ENCODE peak calls at places on chromosomes 12 and 14, in seven cellular contexts. I is cardiac septum, R is esophagus squamous epithelium, Y is ELF-1, A is activated gamma-delta T cell treated with Interleukin-2 at 50 U/mL for 16 hours, N is left lung, X is NCI-H1092 treated with DMSO at 0.1 percent for 48 hours. J is an unnamed sample.

GRCh38 chr14:89805501-89805900 is 149.0 kb downstream of the EFCAB11 start:
- DNase-seq in R (no peak), I (no peak), X (no peak), A (no peak), N (no peak), Y (no peak), J (no peak)

GRCh38 chr14:61524211-61524806 is 171.0 kb upstream of the HIF1A start:
- DNase-seq in X (peak; percentile 54), R (no peak), Y (no peak), I (no peak), A (no peak), N (no peak), J (no peak)

GRCh38 chr12:122028165-122028591 is 6.5 kb downstream of the BCL7A start:
- DNase-seq in I (no peak), A (no peak), R (no peak), N (no peak), X (no peak), Y (no peak), J (no peak)

GRCh38 chr14:31445703-31446102 is 11.6 kb downstream of the DTD2 start:
- DNase-seq in N (no peak), I (no peak), R (no peak), A (no peak), Y (no peak), X (no peak), J (no peak)

GRCh38 chr14:97976861-97977260 is 1179.7 kb downstream of the VRK1 start:
- DNase-seq in I (no peak), Y (no peak), N (peak; percentile 49), A (no peak), X (no peak), R (no peak), J (no peak)

GRCh38 chr12:131045705-131046460 is 92.2 kb downstream of the ADGRD1 start:
- DNase-seq in A (no peak), I (no peak), N (peak; percentile 58), X (no peak), Y (no peak), R (no peak), J (no peak)

GRCh38 chr14:24313912-24314311 is 2.6 kb downstream of the LTB4R start:
- DNase-seq in X (no peak), R (no peak), I (no peak), A (no peak), N (peak; percentile 67), Y (no peak), J (no peak)

GRCh38 chr12:6230321-6231110 is 30.3 kb downstream of the CD9 start:
- DNase-seq in A (peak; percentile 69), I (peak; percentile 89), Y (no peak), N (peak; percentile 85), R (peak; percentile 34), X (no peak), J (peak; percentile 75)

GRCh38 chr12:107762874-107763273 is 1.9 kb upstream of the PRDM4 start:
- DNase-seq in I (no peak), A (no peak), X (no peak), N (no peak), Y (no peak), R (no peak), J (no peak)

GRCh38 chr12:25052191-25053020 is 103.5 kb upstream of the BCAT1 start:
- DNase-seq in X (no peak), N (no peak), R (no peak), A (peak; percentile 42), Y (no peak), I (no peak), J (peak; percentile 91)

GRCh38 chr14:83255015-83255726 is 1721.5 kb upstream of the SEL1L start:
- DNase-seq in Y (no peak), R (no peak), N (no peak), X (no peak), I (no peak), A (no peak), J (no peak)

GRCh38 chr14:71240866-71241520 is 333.7 kb downstream of the PCNX1 start:
- DNase-seq in R (no peak), I (no peak), X (no peak), A (no peak), Y (no peak), N (no peak), J (no peak)

GRCh38 chr14:34778744-34779143 is 64.4 kb upstream of the CFL2 start:
- DNase-seq in A (no peak), N (no peak), X (no peak), I (no peak), R (no peak), Y (no peak), J (no peak)

GRCh38 chr12:5809586-5809985 is 135.5 kb downstream of the ANO2 start:
- DNase-seq in A (no peak), Y (no peak), I (no peak), R (no peak), X (no peak), N (no peak), J (no peak)

GRCh38 chr12:54016478-54016964 is 7.7 kb downstream of the HOXC8 start:
- DNase-seq in Y (no peak), I (no peak), X (peak; percentile 75), N (peak; percentile 56), R (no peak), A (no peak), J (no peak)

GRCh38 chr14:51500776-51501175 is 150.9 kb upstream of the FRMD6 start:
- DNase-seq in I (no peak), Y (no peak), X (no peak), R (no peak), A (no peak), N (no peak), J (no peak)

GRCh38 chr14:23530360-23531055 is 21.1 kb downstream of the ZFHX2 start:
- DNase-seq in X (no peak), N (no peak), I (no peak), A (no peak), R (no peak), Y (no peak), J (no peak)

GRCh38 chr14:31947076-31947475 is 130.0 kb upstream of the ARHGAP5 start:
- DNase-seq in I (no peak), N (no peak), A (no peak), R (no peak), Y (no peak), X (no peak), J (peak; percentile 3)

GRCh38 chr14:35374273-35374681 is 30.3 kb downstream of the NFKBIA start:
- DNase-seq in A (no peak), Y (peak; percentile 28), I (no peak), X (no peak), R (no peak), N (no peak), J (no peak)

GRCh38 chr12:108572166-108572790 is 9.9 kb downstream of the ISCU start:
- DNase-seq in I (peak; percentile 53), X (no peak), A (no peak), R (no peak), Y (no peak), N (no peak), J (no peak)

GRCh38 chr12:2797721-2798418 is 3.1 kb downstream of the FKBP4 start:
- DNase-seq in X (no peak), Y (no peak), I (no peak), A (no peak), R (no peak), N (no peak), J (no peak)

GRCh38 chr14:69151458-69152180 is 1.3 kb downstream of the DCAF5 start:
- DNase-seq in Y (peak; percentile 85), X (peak; percentile 81), N (peak; percentile 94), R (peak; percentile 15), I (peak; percentile 89), A (peak; percentile 70), J (peak; percentile 82)

GRCh38 chr12:56154246-56154771 is 1.9 kb downstream of the MYL6B start:
- DNase-seq in I (no peak), A (no peak), N (no peak), Y (no peak), R (no peak), X (no peak), J (no peak)

GRCh38 chr12:69415471-69416275 is 54.5 kb upstream of the FRS2 start:
- DNase-seq in N (peak; percentile 73), A (no peak), Y (peak; percentile 79), R (no peak), I (no peak), X (peak; percentile 2), J (no peak)

GRCh38 chr12:89707623-89707991 is 1.0 kb downstream of the ATP2B1 start:
- DNase-seq in N (peak; percentile 83), A (peak; percentile 12), X (peak; percentile 34), I (no peak), R (no peak), Y (peak; percentile 62), J (peak; percentile 30)

GRCh38 chr14:100747736-100748135 is 21.0 kb downstream of the DLK1 start:
- DNase-seq in X (no peak), A (no peak), N (no peak), I (no peak), Y (no peak), R (no peak), J (no peak)

GRCh38 chr14:92728781-92729364 is 19.6 kb downstream of the LGMN start:
- DNase-seq in X (peak; percentile 27), N (no peak), Y (no peak), R (no peak), A (peak; percentile 14), I (peak; percentile 38), J (no peak)

GRCh38 chr14:61290686-61291085 is 9.5 kb upstream of the TMEM30B start:
- DNase-seq in Y (no peak), A (no peak), I (no peak), X (no peak), R (no peak), N (no peak), J (no peak)

GRCh38 chr12:50764861-50765324 is 992 bp downstream of the ATF1 start:
- DNase-seq in I (no peak), A (peak; percentile 33), N (no peak), Y (no peak), X (peak; percentile 22), R (no peak), J (peak; percentile 57)

GRCh38 chr14:36229262-36229661 is 52.7 kb upstream of the PTCSC3 start:
- DNase-seq in R (no peak), N (no peak), Y (no peak), X (no peak), I (no peak), A (no peak), J (no peak)

GRCh38 chr12:31740618-31741017 is 11.8 kb upstream of the AMN1 start:
- DNase-seq in A (no peak), X (no peak), N (no peak), I (no peak), R (no peak), Y (no peak), J (no peak)

GRCh38 chr12:120350576-120351350 is 18.2 kb downstream of the MSI1 start:
- DNase-seq in Y (no peak), N (peak; percentile 82), X (peak; percentile 94), R (no peak), A (no peak), I (no peak), J (no peak)

GRCh38 chr14:94768521-94769412 is 1.1 kb downstream of the GSC start:
- DNase-seq in I (no peak), N (peak; percentile 79), X (no peak), Y (peak; percentile 64), A (no peak), R (no peak), J (no peak)

GRCh38 chr12:57227315-57228115 is 2.0 kb upstream of the SHMT2 start:
- DNase-seq in N (no peak), A (no peak), I (no peak), X (no peak), Y (peak; percentile 51), R (no peak), J (no peak)

GRCh38 chr12:92506460-92506859 is 196.3 kb upstream of the PLEKHG7 start:
- DNase-seq in A (no peak), R (no peak), I (no peak), X (peak; percentile 40), N (no peak), Y (peak; percentile 18), J (no peak)

GRCh38 chr12:3045494-3045893 is 31.7 kb upstream of the TSPAN9 start:
- DNase-seq in Y (no peak), X (no peak), N (no peak), I (no peak), R (no peak), A (no peak), J (no peak)

GRCh38 chr12:50062733-50063452 is 5.5 kb downstream of the ASIC1 start:
- DNase-seq in N (no peak), R (no peak), X (no peak), A (no peak), Y (no peak), I (no peak), J (no peak)

GRCh38 chr14:63343878-63344277 is 25.1 kb upstream of the GPHB5 start:
- DNase-seq in R (no peak), A (no peak), X (no peak), N (no peak), Y (no peak), I (no peak), J (no peak)

J was measured in CD4-positive, alpha-beta memory T cell.